ENCODE peak calls at places on chromosomes 4 and X, in eight cellular contexts. A is dorsolateral prefrontal cortex, X is transverse colon, R is brain microvascular endothelial cell, H is uterus, D is breast epithelium, B is prostate gland, O is K562. M is an unnamed sample. For H3K27me3, the result is how much of the 10 kb centered on the place peaks cover.

GRCh38 chr4:158356331-158356730 is 146.0 kb downstream of the TMEM144 start:
- DNase-seq in A (no peak), X (no peak), R (peak), H (no peak), D (no peak), B (no peak), O (no peak), M (no peak)

GRCh38 chr4:6868386-6868785 is 41.2 kb upstream of the TBC1D14 start:
- DNase-seq in A (no peak), X (no peak), R (no peak), H (no peak), D (no peak), B (no peak), O (no peak), M (no peak)

GRCh38 chr4:121069419-121069818 is 2.9 kb downstream of the NDNF start:
- DNase-seq in A (no peak), X (no peak), R (no peak), H (no peak), D (no peak), B (no peak), O (no peak), M (no peak)

GRCh38 chr4:54614094-54614493 is 43.7 kb upstream of the KIT start:
- DNase-seq in A (no peak), X (no peak), R (no peak), H (no peak), D (no peak), B (no peak), O (no peak), M (no peak)

GRCh38 chr4:76570141-76570989 is 135.3 kb downstream of the SHROOM3 start:
- DNase-seq in A (no peak), X (no peak), R (peak), H (no peak), D (no peak), B (no peak), O (no peak), M (no peak)

GRCh38 chr4:41360214-41360910 is 103.6 kb downstream of the UCHL1 start:
- DNase-seq in A (peak), X (peak), R (no peak), H (no peak), D (peak), B (peak), O (peak), M (peak)

GRCh38 chrX:15464704-15465103 is 28.4 kb downstream of the PIR start:
- DNase-seq in A (no peak), X (no peak), R (no peak), H (no peak), D (no peak), B (no peak), O (no peak), M (no peak)

GRCh38 chr4:3492741-3493719 is 29.9 kb downstream of the DOK7 start:
- DNase-seq in A (no peak), X (no peak), R (peak), H (no peak), D (no peak), B (no peak), O (no peak), M (no peak)

GRCh38 chr4:95732061-95732460 is 107.8 kb upstream of the PDHA2 start:
- DNase-seq in A (no peak), X (no peak), R (peak), H (no peak), D (no peak), B (no peak), O (no peak), M (no peak)

GRCh38 chrX:136452614-136453013 is 35.1 kb upstream of the BRS3 start:
- DNase-seq in A (no peak), X (no peak), R (no peak), H (no peak), D (no peak), B (no peak), O (no peak), M (no peak)

GRCh38 chrX:150337026-150337425 is 26.1 kb upstream of the MAMLD1 start:
- DNase-seq in A (no peak), X (no peak), R (no peak), H (no peak), D (no peak), B (no peak), O (no peak), M (no peak)

GRCh38 chr4:147347217-147347616 is 133.7 kb upstream of the EDNRA start:
- DNase-seq in A (no peak), X (no peak), R (no peak), H (no peak), D (no peak), B (no peak), O (no peak), M (no peak)

GRCh38 chr4:109614466-109614865 is 54.4 kb downstream of the MCUB start:
- DNase-seq in A (no peak), X (no peak), R (peak), H (no peak), D (no peak), B (no peak), O (no peak), M (no peak)

GRCh38 chr4:54189140-54189539 is 40.0 kb upstream of the PDGFRA start:
- DNase-seq in A (no peak), X (no peak), R (no peak), H (no peak), D (no peak), B (no peak), O (no peak), M (no peak)

GRCh38 chr4:94635172-94635571 is 122.6 kb upstream of the BMPR1B start:
- DNase-seq in A (no peak), X (no peak), R (no peak), H (no peak), D (no peak), B (no peak), O (no peak), M (no peak)

GRCh38 chrX:126552313-126553022 is at the start of gene DCAF12L1:
- DNase-seq in A (no peak), X (no peak), R (no peak), H (no peak), D (no peak), B (no peak), O (no peak), M (no peak)

GRCh38 chr4:170391066-170391754 is 301.5 kb upstream of the AADAT start:
- DNase-seq in A (no peak), X (no peak), R (peak), H (no peak), D (no peak), B (no peak), O (no peak), M (peak)

GRCh38 chrX:154140206-154140605 is 3.8 kb upstream of the OPN1LW start:
- DNase-seq in A (no peak), X (no peak), R (no peak), H (no peak), D (no peak), B (no peak), O (no peak), M (peak)

GRCh38 chrX:154138857-154139256 is 5.2 kb upstream of the OPN1LW start:
- DNase-seq in A (no peak), X (no peak), R (no peak), H (no peak), D (no peak), B (no peak), O (no peak), M (no peak)

GRCh38 chrX:154140742-154141141 is 3.3 kb upstream of the OPN1LW start:
- DNase-seq in A (no peak), X (no peak), R (no peak), H (no peak), D (no peak), B (no peak), O (no peak), M (peak)

GRCh38 chrX:154135458-154136229 is 8.4 kb upstream of the OPN1LW start:
- DNase-seq in A (no peak), X (no peak), R (no peak), H (no peak), D (no peak), B (no peak), O (no peak), M (no peak)

GRCh38 chrX:154136627-154137161 is 7.3 kb upstream of the OPN1LW start:
- DNase-seq in A (no peak), X (peak), R (peak), H (peak), D (peak), B (peak), O (peak), M (peak)
- TF ChIP-seq CTCF in A (peak), X (peak), R (peak), H (peak), D (no peak), B (peak), O (peak), M (peak)

DNA sequence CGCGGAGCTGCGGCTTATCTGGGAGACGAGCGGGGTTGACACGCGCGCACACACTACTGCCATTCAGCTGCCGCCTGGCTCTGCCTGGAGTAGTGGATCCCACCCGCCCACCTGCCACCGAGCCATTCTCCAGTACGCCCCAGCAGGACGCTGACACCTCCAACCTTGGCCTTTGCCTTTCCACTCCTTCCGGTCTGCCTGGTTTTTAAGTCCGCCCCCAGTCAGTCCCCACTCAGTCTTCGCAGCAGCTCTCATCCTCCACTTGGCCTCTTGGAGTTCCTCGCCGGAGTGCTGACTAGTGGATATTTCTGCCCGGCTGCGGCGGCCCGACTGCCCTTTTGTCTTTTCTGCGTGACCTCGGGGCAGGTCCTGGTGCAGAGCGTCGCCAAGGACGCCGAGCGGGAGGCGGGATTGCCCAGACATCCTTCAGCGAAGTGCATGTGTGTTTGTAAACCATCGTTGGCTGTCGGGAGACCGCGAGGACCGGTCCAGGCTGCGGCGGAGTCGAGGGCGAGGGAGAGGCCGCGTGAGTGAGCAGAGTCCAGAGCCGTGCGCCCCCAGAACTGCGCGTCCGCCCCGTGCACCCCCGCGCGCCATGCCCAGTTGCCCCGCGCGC is 1.1 kb downstream of the SLIT2 start:
- DNase-seq in A (peak), X (peak), R (no peak), H (peak), D (no peak), B (no peak), O (no peak), M (peak)
- H3K27me3 ChIP-seq in A (under half), X (half or more), R (under half), H (under half), D (under half), B (under half), O (under half), M (under half)

DNA sequence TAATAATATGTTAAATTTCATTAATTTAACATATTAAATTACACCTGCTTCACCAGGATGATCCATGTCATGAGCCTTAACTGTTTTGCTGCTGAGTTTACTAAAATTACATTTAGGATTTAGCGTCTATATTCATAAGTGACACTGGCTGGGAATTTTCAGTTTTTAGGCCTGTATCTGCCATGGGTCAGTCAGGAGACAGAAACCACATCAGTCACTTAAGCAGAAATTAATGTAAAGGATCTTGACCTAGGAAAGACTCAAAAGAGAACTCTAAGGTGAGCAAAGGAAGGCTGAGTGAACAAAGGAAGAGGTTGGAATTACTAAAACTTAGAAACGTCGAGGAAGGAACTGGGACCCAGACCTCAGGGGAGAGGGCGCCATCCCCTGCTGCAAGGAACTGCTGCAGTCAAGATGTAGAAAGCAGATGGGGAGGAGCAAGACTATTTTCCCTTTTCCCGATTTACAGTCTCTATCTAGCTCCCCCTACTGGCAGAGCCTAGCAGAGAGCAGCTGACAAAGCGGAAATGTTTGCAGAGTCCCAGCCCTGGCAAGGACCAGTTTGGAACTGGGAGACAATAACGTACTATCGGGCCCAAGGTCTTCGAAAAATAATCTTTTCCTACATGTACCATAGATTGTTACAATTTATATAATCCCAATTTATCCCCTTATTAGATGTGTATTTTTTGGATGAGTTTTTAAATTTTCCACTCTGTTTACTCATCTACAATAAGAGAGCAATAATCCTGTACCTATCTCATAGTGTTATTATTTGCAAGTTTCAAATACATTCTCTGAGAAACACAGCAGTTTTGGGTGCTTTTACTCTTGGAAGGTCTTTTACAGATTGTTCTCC is 22.6 kb upstream of the RBBP7 start:
- DNase-seq in A (no peak), X (peak), R (peak), H (peak), D (peak), B (peak), O (peak), M (peak)
- TF ChIP-seq CTCF in A (peak), X (peak), R (peak), H (peak), D (peak), B (no peak), O (peak), M (peak)

DNA sequence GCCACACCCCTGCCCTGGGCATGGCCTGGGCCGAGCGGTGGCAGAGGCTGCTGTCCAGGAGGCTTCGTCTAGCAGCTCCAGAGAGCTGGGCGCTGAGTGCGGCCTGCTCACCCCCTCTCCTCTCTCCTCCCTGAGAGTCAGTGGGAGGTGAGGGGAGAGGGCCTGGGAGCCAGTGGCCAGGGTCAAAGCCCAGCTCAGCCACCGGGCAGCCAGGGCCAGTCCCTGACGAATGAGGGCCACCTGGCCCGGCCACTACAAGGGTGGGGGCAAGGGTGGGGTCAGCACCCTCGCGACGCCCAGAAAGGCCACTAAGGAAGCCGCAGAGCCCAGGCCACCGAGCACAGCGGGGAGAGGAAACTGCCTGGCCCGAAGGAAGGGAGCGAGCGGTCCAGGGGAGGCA is 131.7 kb downstream of the FAM53A start:
- DNase-seq in A (no peak), X (no peak), R (no peak), H (no peak), D (no peak), B (no peak), O (no peak), M (no peak)
- H3K27me3 ChIP-seq in A (under half), X (half or more), R (under half), H (under half), D (half or more), B (under half), O (half or more), M (under half)

GRCh38 chrX:71622347-71623104 is 4.2 kb upstream of the CXCR3 start:
- DNase-seq in A (peak), X (peak), R (peak), H (peak), D (peak), B (peak), O (peak), M (peak)
- TF ChIP-seq CTCF in A (no peak), X (peak), R (peak), H (peak), D (no peak), B (no peak), O (peak), M (peak)

GRCh38 chr4:81457345-81457744 is 14.4 kb downstream of the RASGEF1B start:
- DNase-seq in A (no peak), X (no peak), R (no peak), H (no peak), D (no peak), B (no peak), O (no peak), M (no peak)

GRCh38 chr4:81457921-81458520 is 13.7 kb downstream of the RASGEF1B start:
- DNase-seq in A (no peak), X (no peak), R (no peak), H (no peak), D (no peak), B (no peak), O (no peak), M (no peak)

GRCh38 chr4:81459233-81459632 is 12.5 kb downstream of the RASGEF1B start:
- DNase-seq in A (no peak), X (no peak), R (no peak), H (no peak), D (no peak), B (no peak), O (no peak), M (no peak)

GRCh38 chr4:81460837-81461233 is 10.9 kb downstream of the RASGEF1B start:
- DNase-seq in A (no peak), X (no peak), R (no peak), H (no peak), D (no peak), B (no peak), O (no peak), M (no peak)

DNA sequence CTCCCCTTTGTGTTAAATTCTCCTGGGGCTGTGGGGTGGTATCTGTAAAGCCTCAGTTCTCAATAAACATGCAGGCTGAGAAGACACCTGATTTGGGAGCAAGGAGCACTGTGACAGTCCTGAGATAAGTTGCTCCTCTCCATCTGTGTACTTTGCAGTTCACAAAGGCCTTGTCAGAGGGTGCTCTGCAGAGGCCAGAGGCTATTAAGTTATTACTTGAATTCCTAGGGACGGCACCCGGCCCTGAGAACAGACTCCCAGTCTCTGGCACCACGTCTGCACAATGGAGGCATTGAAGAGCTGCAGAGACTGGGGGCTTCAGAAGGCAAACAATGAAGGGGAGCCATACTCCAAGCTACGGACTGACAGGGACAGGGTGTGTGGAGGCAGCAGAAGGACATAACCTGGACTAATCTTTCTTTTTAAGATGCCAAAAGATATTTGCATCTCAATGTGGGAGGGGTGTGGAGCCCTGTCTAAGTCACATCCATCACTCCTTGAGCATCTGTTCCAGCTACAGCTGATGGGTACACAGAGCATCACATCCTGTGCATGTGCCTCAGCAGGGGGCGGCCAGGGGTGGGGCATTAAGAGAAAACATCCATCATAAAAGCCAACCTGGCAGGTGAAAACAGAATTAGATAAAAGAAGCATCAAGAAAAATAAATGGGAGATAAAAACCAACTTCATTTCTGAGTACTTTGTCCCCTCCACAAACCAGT is 11.4 kb downstream of the RASGEF1B start:
- DNase-seq in A (no peak), X (no peak), R (no peak), H (no peak), D (no peak), B (no peak), O (no peak), M (no peak)
- H3K27me3 ChIP-seq in A (under half), X (under half), R (under half), H (under half), D (under half), B (under half), O (under half), M (under half)

GRCh38 chr4:98055800-98056501 is 87.3 kb downstream of the STPG2 start:
- DNase-seq in A (no peak), X (no peak), R (no peak), H (no peak), D (no peak), B (no peak), O (no peak), M (no peak)
- TF ChIP-seq CTCF in A (no peak), X (no peak), R (no peak), H (no peak), D (no peak), B (no peak), O (no peak), M (peak)

GRCh38 chr4:56656346-56656643 is 24.8 kb downstream of the HOPX start:
- DNase-seq in A (no peak), X (peak), R (no peak), H (no peak), D (no peak), B (no peak), O (no peak), M (peak)

GRCh38 chr4:56655627-56656345 is 25.3 kb downstream of the HOPX start:
- DNase-seq in A (no peak), X (peak), R (no peak), H (no peak), D (no peak), B (no peak), O (no peak), M (peak)

GRCh38 chr4:56653461-56654237 is 27.4 kb downstream of the HOPX start:
- DNase-seq in A (no peak), X (peak), R (no peak), H (no peak), D (no peak), B (no peak), O (no peak), M (no peak)

GRCh38 chr4:56655209-56655626 is 25.9 kb downstream of the HOPX start:
- DNase-seq in A (peak), X (peak), R (no peak), H (peak), D (no peak), B (no peak), O (no peak), M (no peak)

GRCh38 chr4:56654238-56654632 is 26.9 kb downstream of the HOPX start:
- DNase-seq in A (no peak), X (peak), R (no peak), H (peak), D (no peak), B (no peak), O (no peak), M (no peak)
- H3K27me3 ChIP-seq in A (under half), X (half or more), R (under half), H (under half), D (under half), B (under half), O (under half), M (under half)

GRCh38 chr4:25950476-25951389 is 36.7 kb downstream of the SMIM20 start:
- DNase-seq in A (no peak), X (no peak), R (no peak), H (no peak), D (no peak), B (no peak), O (no peak), M (no peak)

GRCh38 chr4:25949166-25949748 is 35.2 kb downstream of the SMIM20 start:
- DNase-seq in A (no peak), X (no peak), R (no peak), H (no peak), D (no peak), B (no peak), O (no peak), M (no peak)

GRCh38 chr4:25949994-25950393 is 36.0 kb downstream of the SMIM20 start:
- DNase-seq in A (no peak), X (no peak), R (no peak), H (no peak), D (no peak), B (no peak), O (no peak), M (no peak)

GRCh38 chr4:25951390-25951952 is 37.5 kb downstream of the SMIM20 start:
- DNase-seq in A (no peak), X (no peak), R (no peak), H (no peak), D (no peak), B (no peak), O (no peak), M (peak)

DNA sequence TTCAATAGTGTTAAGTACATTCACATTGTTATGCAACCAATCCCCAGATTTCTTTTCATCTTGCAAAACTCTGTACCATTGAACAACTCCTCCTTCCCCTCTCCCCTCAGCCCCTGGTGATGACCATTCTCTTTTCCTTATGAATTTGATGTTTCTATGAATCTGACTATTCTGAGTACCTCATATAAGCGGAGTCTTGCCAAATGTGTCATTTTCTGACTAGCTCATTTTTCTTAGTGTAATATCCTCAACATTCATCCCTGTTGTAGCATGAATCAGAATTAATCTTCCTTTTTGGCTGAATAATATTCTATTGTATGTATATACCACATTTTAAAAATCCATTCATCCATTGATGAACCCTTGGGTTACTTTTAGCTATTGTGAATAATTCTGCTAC is 34.0 kb downstream of the SMIM20 start:
- DNase-seq in A (no peak), X (no peak), R (no peak), H (no peak), D (no peak), B (no peak), O (no peak), M (no peak)
- TF ChIP-seq CTCF in A (no peak), X (no peak), R (no peak), H (no peak), D (no peak), B (no peak), O (no peak), M (no peak)

M was measured in WERI-Rb-1.